ENCODE peak calls at places on chromosomes 13 and 19, in ten cellular contexts. N is choroid plexus epithelial cell, X is IMR-90, F is PC-9, U is suprapubic skin, Y is A673, G is BJ, Z is keratinocyte, W is fibroblast of mammary gland, E is mucosa of descending colon. P is an unnamed sample.

GRCh38 chr13:74657765-74658164 is 523.6 kb upstream of the KLF12 start:
- DNase-seq in N (no peak), X (no peak), F (no peak), U (no peak), Y (no peak), G (no peak), Z (no peak), W (no peak), E (no peak), P (no peak)

GRCh38 chr19:21463449-21464105 is 41.8 kb upstream of the ZNF429 start:
- DNase-seq in N (peak), X (no peak), F (no peak), U (no peak), Y (no peak), G (no peak), Z (no peak), W (no peak), E (peak), P (no peak)

GRCh38 chr13:75327132-75327505 is 154.8 kb downstream of the TBC1D4 start:
- DNase-seq in N (no peak), X (no peak), F (no peak), U (no peak), Y (no peak), G (no peak), Z (no peak), W (no peak), E (no peak), P (no peak)

GRCh38 chr19:21568816-21569496 is 63.6 kb downstream of the ZNF429 start:
- DNase-seq in N (peak), X (peak), F (peak), U (peak), Y (no peak), G (peak), Z (no peak), W (peak), E (peak), P (peak)

GRCh38 chr13:58531614-58532013 is 900.1 kb downstream of the PCDH17 start:
- DNase-seq in N (no peak), X (no peak), F (no peak), U (no peak), Y (no peak), G (no peak), Z (no peak), W (no peak), E (no peak), P (no peak)

GRCh38 chr13:112808377-112809140 is 118.7 kb downstream of the ATP11A start:
- DNase-seq in N (no peak), X (no peak), F (no peak), U (no peak), Y (no peak), G (no peak), Z (no peak), W (no peak), E (no peak), P (no peak)

GRCh38 chr13:24905242-24905641 is 141.3 kb downstream of the RNF17 start:
- DNase-seq in N (peak), X (peak), F (no peak), U (no peak), Y (no peak), G (no peak), Z (no peak), W (peak), E (no peak), P (peak)

GRCh38 chr19:17562097-17562496 is 6.6 kb downstream of the COLGALT1 start:
- DNase-seq in N (no peak), X (no peak), F (no peak), U (no peak), Y (no peak), G (no peak), Z (no peak), W (no peak), E (no peak), P (no peak)

GRCh38 chr19:10936661-10937084 is 8.1 kb downstream of the TIMM29 start:
- DNase-seq in N (peak), X (peak), F (peak), U (no peak), Y (peak), G (peak), Z (no peak), W (peak), E (peak), P (peak)

GRCh38 chr13:25169951-25170553 is 2.0 kb downstream of the AMER2 start:
- DNase-seq in N (no peak), X (no peak), F (no peak), U (no peak), Y (peak), G (no peak), Z (no peak), W (no peak), E (no peak), P (no peak)

GRCh38 chr19:8485561-8486371 is 16.7 kb downstream of the PRAM1 start:
- DNase-seq in N (no peak), X (no peak), F (no peak), U (no peak), Y (no peak), G (no peak), Z (no peak), W (no peak), E (no peak), P (no peak)

GRCh38 chr13:112014857-112015256 is 52.1 kb upstream of the SOX1 start:
- DNase-seq in N (no peak), X (peak), F (no peak), U (no peak), Y (no peak), G (no peak), Z (no peak), W (peak), E (no peak), P (no peak)

GRCh38 chr13:23741879-23742510 is 147.2 kb downstream of the MIPEP start:
- DNase-seq in N (peak), X (no peak), F (no peak), U (no peak), Y (peak), G (no peak), Z (no peak), W (peak), E (no peak), P (no peak)

GRCh38 chr13:39676315-39676876 is 20.9 kb downstream of the COG6 start:
- DNase-seq in N (peak), X (peak), F (no peak), U (no peak), Y (peak), G (no peak), Z (no peak), W (peak), E (peak), P (peak)

GRCh38 chr13:114055766-114056165 is 76.7 kb downstream of the RASA3 start:
- DNase-seq in N (no peak), X (no peak), F (no peak), U (no peak), Y (no peak), G (no peak), Z (no peak), W (no peak), E (no peak), P (no peak)

GRCh38 chr13:40344270-40345148 is 321.9 kb downstream of the FOXO1 start:
- DNase-seq in N (peak), X (no peak), F (no peak), U (no peak), Y (no peak), G (no peak), Z (no peak), W (peak), E (no peak), P (no peak)

GRCh38 chr19:27772059-27772458 is 1440.9 kb downstream of the UQCRFS1 start:
- DNase-seq in N (no peak), X (no peak), F (no peak), U (no peak), Y (no peak), G (no peak), Z (no peak), W (no peak), E (no peak), P (no peak)

GRCh38 chr19:8025321-8025720 is 19.9 kb upstream of the ELAVL1 start:
- DNase-seq in N (no peak), X (no peak), F (no peak), U (no peak), Y (no peak), G (no peak), Z (no peak), W (no peak), E (no peak), P (no peak)

GRCh38 chr13:20938302-20938701 is 35.8 kb upstream of the XPO4 start:
- DNase-seq in N (no peak), X (no peak), F (no peak), U (no peak), Y (no peak), G (no peak), Z (no peak), W (no peak), E (no peak), P (no peak)

GRCh38 chr19:48745208-48745995 is 1.3 kb downstream of the IZUMO1 start:
- DNase-seq in N (peak), X (peak), F (peak), U (no peak), Y (peak), G (no peak), Z (no peak), W (peak), E (peak), P (peak)

GRCh38 chr13:34201050-34201913 is 383.3 kb downstream of the RFC3 start:
- DNase-seq in N (peak), X (peak), F (peak), U (no peak), Y (no peak), G (peak), Z (no peak), W (peak), E (peak), P (peak)

GRCh38 chr13:63124863-63125262 is 1709.2 kb upstream of the PCDH20 start:
- DNase-seq in N (peak), X (peak), F (no peak), U (no peak), Y (peak), G (no peak), Z (no peak), W (peak), E (no peak), P (peak)

GRCh38 chr13:27954406-27954851 is 14.7 kb downstream of the CDX2 start:
- DNase-seq in N (no peak), X (no peak), F (no peak), U (no peak), Y (no peak), G (no peak), Z (no peak), W (no peak), E (peak), P (peak)

GRCh38 chr19:13001502-13002388 is 6.5 kb downstream of the NFIX start:
- DNase-seq in N (no peak), X (no peak), F (no peak), U (peak), Y (no peak), G (no peak), Z (no peak), W (peak), E (no peak), P (no peak)

GRCh38 chr13:77310579-77311279 is 16.2 kb downstream of the MYCBP2 start:
- DNase-seq in N (peak), X (no peak), F (no peak), U (no peak), Y (no peak), G (no peak), Z (no peak), W (no peak), E (no peak), P (no peak)

GRCh38 chr19:12721656-12722565 is 1.8 kb downstream of the TNPO2 start:
- DNase-seq in N (peak), X (peak), F (peak), U (peak), Y (peak), G (no peak), Z (no peak), W (peak), E (peak), P (peak)

GRCh38 chr19:3687393-3687773 is 12.9 kb downstream of the PIP5K1C start:
- DNase-seq in N (no peak), X (no peak), F (no peak), U (no peak), Y (no peak), G (no peak), Z (no peak), W (no peak), E (no peak), P (no peak)

GRCh38 chr19:3682741-3683404 is 17.4 kb downstream of the PIP5K1C start:
- DNase-seq in N (peak), X (peak), F (no peak), U (no peak), Y (no peak), G (no peak), Z (no peak), W (peak), E (no peak), P (no peak)

GRCh38 chr19:3683405-3683865 is 16.8 kb downstream of the PIP5K1C start:
- DNase-seq in N (peak), X (no peak), F (no peak), U (peak), Y (peak), G (no peak), Z (no peak), W (peak), E (no peak), P (no peak)

GRCh38 chr19:3683866-3684816 is 16.1 kb downstream of the PIP5K1C start:
- DNase-seq in N (peak), X (peak), F (no peak), U (no peak), Y (peak), G (no peak), Z (no peak), W (peak), E (no peak), P (no peak)

GRCh38 chr19:3684817-3685410 is 15.4 kb downstream of the PIP5K1C start:
- DNase-seq in N (peak), X (no peak), F (no peak), U (no peak), Y (no peak), G (no peak), Z (no peak), W (no peak), E (no peak), P (no peak)
- TF ChIP-seq CTCF in N (peak), X (no peak), F (no peak), U (no peak), Y (no peak), G (no peak), Z (no peak), W (no peak), E (no peak), P (no peak)

GRCh38 chr13:30408319-30409101 is 13.8 kb upstream of the UBE2L5 start:
- DNase-seq in N (peak), X (peak), F (peak), U (peak), Y (no peak), G (no peak), Z (no peak), W (peak), E (peak), P (peak)
- H3K4me3 ChIP-seq in N (peak), X (peak), F (peak), U (peak), Y (no peak), G (peak), Z (no peak), W (peak), E (no peak), P (peak)

GRCh38 chr19:41366089-41366488 is 2.1 kb upstream of the B9D2 start:
- DNase-seq in N (no peak), X (no peak), F (no peak), U (no peak), Y (no peak), G (no peak), Z (no peak), W (no peak), E (no peak), P (no peak)
- TF ChIP-seq CTCF in N (peak), X (peak), F (peak), U (no peak), Y (peak), G (no peak), Z (no peak), W (peak), E (no peak), P (peak)

GRCh38 chr19:41425174-41426115 is 1.7 kb downstream of the B3GNT8 start:
- DNase-seq in N (no peak), X (no peak), F (no peak), U (peak), Y (no peak), G (no peak), Z (no peak), W (no peak), E (no peak), P (no peak)
- H3K4me3 ChIP-seq in N (no peak), X (no peak), F (no peak), U (peak), Y (no peak), G (no peak), Z (no peak), W (no peak), E (no peak), P (no peak)

GRCh38 chr13:43981091-43981490 is 101.4 kb downstream of the LACC1 start:
- DNase-seq in N (no peak), X (no peak), F (no peak), U (no peak), Y (peak), G (no peak), Z (no peak), W (no peak), E (no peak), P (no peak)
- TF ChIP-seq CTCF in N (no peak), X (no peak), F (no peak), U (no peak), Y (no peak), G (no peak), Z (no peak), W (no peak), E (no peak), P (no peak)

GRCh38 chr13:60431108-60431700 is 34.2 kb downstream of the TDRD3 start:
- DNase-seq in N (peak), X (peak), F (peak), U (no peak), Y (peak), G (peak), Z (peak), W (peak), E (peak), P (peak)
- H3K4me3 ChIP-seq in N (no peak), X (no peak), F (no peak), U (no peak), Y (no peak), G (no peak), Z (no peak), W (no peak), E (no peak), P (no peak)

GRCh38 chr19:47430041-47430802 is 10.9 kb upstream of the MEIS3 start:
- DNase-seq in N (peak), X (peak), F (no peak), U (no peak), Y (no peak), G (no peak), Z (no peak), W (peak), E (peak), P (peak)
- TF ChIP-seq CTCF in N (peak), X (no peak), F (no peak), U (no peak), Y (no peak), G (peak), Z (peak), W (no peak), E (no peak), P (peak)

GRCh38 chr19:35743640-35744306 is 1.4 kb downstream of the U2AF1L4 start:
- DNase-seq in N (no peak), X (no peak), F (no peak), U (no peak), Y (no peak), G (no peak), Z (no peak), W (no peak), E (no peak), P (no peak)

GRCh38 chr19:35741216-35741541 is 1.1 kb downstream of the IGFLR1 start:
- DNase-seq in N (no peak), X (no peak), F (no peak), U (no peak), Y (no peak), G (no peak), Z (no peak), W (no peak), E (no peak), P (no peak)

GRCh38 chr19:35744335-35744687 is 907 bp downstream of the U2AF1L4 start:
- DNase-seq in N (no peak), X (no peak), F (no peak), U (no peak), Y (no peak), G (no peak), Z (no peak), W (no peak), E (no peak), P (no peak)

GRCh38 chr19:35740423-35741215 is 1.6 kb downstream of the IGFLR1 start:
- DNase-seq in N (peak), X (peak), F (peak), U (peak), Y (peak), G (peak), Z (peak), W (peak), E (peak), P (peak)

GRCh38 chr19:35742121-35742724 is at the start of gene IGFLR1:
- DNase-seq in N (no peak), X (no peak), F (no peak), U (no peak), Y (no peak), G (no peak), Z (no peak), W (no peak), E (peak), P (no peak)
- H3K4me3 ChIP-seq in N (no peak), X (no peak), F (no peak), U (peak), Y (peak), G (no peak), Z (no peak), W (no peak), E (no peak), P (no peak)

DNA sequence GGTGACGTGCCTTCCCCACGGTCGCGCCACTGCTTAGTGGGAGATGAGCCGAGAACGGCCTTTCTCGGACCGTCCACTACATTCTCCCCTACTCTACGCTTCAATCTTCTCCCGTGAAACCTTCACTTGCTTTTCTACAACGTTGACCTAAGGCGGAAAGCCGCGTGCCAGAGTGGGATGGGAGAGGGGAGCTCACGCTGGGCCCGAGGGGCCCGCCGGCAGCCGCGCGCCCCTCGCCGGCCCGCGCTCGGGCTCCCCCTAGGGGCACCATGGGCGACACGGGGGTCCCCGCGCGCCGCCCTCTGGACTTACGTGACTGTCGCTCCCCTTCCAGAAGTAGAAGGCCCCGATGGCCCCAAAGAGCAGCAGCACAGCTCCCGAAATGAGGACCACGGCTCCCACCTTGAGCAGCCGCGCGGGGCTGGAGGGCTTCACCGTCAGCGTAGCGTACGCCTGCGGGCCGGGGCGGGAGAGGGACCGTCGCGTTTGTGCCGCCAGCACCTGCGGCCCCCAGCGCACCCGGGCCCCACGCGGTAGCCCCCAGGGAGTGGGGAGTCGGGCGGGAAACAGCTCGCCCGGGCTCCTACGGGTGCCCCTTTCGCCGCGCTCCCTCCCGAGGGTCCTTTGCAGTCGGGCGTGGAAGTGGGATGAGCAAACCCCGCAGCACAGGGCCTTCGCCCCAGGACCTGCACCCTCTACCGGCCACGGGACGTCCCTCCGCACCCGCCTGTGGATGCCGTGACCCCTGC is 727 bp downstream of the CNMD start:
- DNase-seq in N (no peak), X (no peak), F (no peak), U (no peak), Y (peak), G (no peak), Z (no peak), W (no peak), E (peak), P (no peak)
- TF ChIP-seq CTCF in N (peak), X (peak), F (no peak), U (no peak), Y (peak), G (peak), Z (peak), W (no peak), E (no peak), P (no peak)

GRCh38 chr19:35901055-35901644 is 810 bp upstream of the NFKBID start:
- DNase-seq in N (peak), X (peak), F (peak), U (no peak), Y (no peak), G (peak), Z (no peak), W (peak), E (peak), P (peak)
- H3K4me3 ChIP-seq in N (peak), X (peak), F (peak), U (peak), Y (peak), G (peak), Z (no peak), W (no peak), E (no peak), P (no peak)

P was measured in epithelial cell of esophagus.